ENCODE peak calls at places on chromosome 3, in four cellular contexts. P, W, O and E are unnamed samples.

GRCh38 chr3:172562881-172563835 is 39.9 kb upstream of the TNFSF10 start:
- DNase-seq in P (no peak), O (peak), W (no peak), E (no peak)

GRCh38 chr3:64022451-64023186 is 675 bp downstream of the PSMD6 start:
- DNase-seq in P (no peak), O (no peak), W (no peak), E (no peak)

GRCh38 chr3:30502051-30502741 is 104.2 kb upstream of the TGFBR2 start:
- DNase-seq in O (no peak), P (no peak), W (no peak), E (no peak)

GRCh38 chr3:11803977-11804903 is 42.4 kb downstream of the TAMM41 start:
- DNase-seq in P (peak), W (peak), O (peak), E (peak)

GRCh38 chr3:194686816-194687637 is 1.3 kb downstream of the FAM43A start:
- DNase-seq in W (no peak), O (no peak), P (no peak), E (no peak)

GRCh38 chr3:163039636-163040035 is 1543.0 kb downstream of the OTOL1 start:
- DNase-seq in W (no peak), O (no peak), P (no peak), E (no peak)

GRCh38 chr3:182241777-182242556 is 530.2 kb downstream of the SOX2 start:
- DNase-seq in P (no peak), W (no peak), O (peak), E (no peak)

GRCh38 chr3:57971975-57972374 is 36.2 kb upstream of the FLNB start:
- DNase-seq in P (no peak), W (no peak), O (no peak), E (no peak)

GRCh38 chr3:14208977-14209394 is 30.4 kb downstream of the LSM3 start:
- DNase-seq in O (no peak), W (no peak), P (no peak), E (no peak)

GRCh38 chr3:145843561-145843960 is 317.4 kb downstream of the PLOD2 start:
- DNase-seq in W (no peak), O (no peak), P (no peak), E (no peak)

GRCh38 chr3:78281381-78281780 is 1241.5 kb downstream of the ROBO2 start:
- DNase-seq in O (no peak), P (peak), W (no peak), E (no peak)

GRCh38 chr3:149596136-149596770 is 61.6 kb downstream of the WWTR1 start:
- DNase-seq in P (no peak), W (no peak), O (no peak), E (no peak)

GRCh38 chr3:37197810-37198371 is 23.5 kb upstream of the LRRFIP2 start:
- DNase-seq in W (no peak), O (no peak), P (no peak), E (no peak)

GRCh38 chr3:44982817-44983216 is 6.8 kb downstream of the EXOSC7 start:
- DNase-seq in O (no peak), P (no peak), W (no peak), E (no peak)

GRCh38 chr3:31592764-31593163 is 60.0 kb downstream of the STT3B start:
- DNase-seq in O (peak), W (no peak), P (no peak), E (no peak)

GRCh38 chr3:172208586-172209332 is 169.4 kb downstream of the FNDC3B start:
- DNase-seq in W (no peak), P (peak), O (no peak), E (no peak)

GRCh38 chr3:185152433-185153169 is at the start of gene C3orf70:
- DNase-seq in P (peak), O (no peak), W (peak), E (peak)

GRCh38 chr3:153443961-153444360 is 281.9 kb downstream of the RAP2B start:
- DNase-seq in W (peak), O (peak), P (no peak), E (no peak)

GRCh38 chr3:149860881-149861280 is 47.9 kb downstream of the RNF13 start:
- DNase-seq in P (no peak), O (no peak), W (no peak), E (no peak)

GRCh38 chr3:177665122-177665808 is 468.0 kb upstream of the TBL1XR1 start:
- DNase-seq in W (no peak), O (no peak), P (no peak), E (no peak)

GRCh38 chr3:16067837-16068471 is 106.5 kb upstream of the GALNT15 start:
- DNase-seq in W (peak), P (no peak), O (no peak), E (no peak)

GRCh38 chr3:185728630-185729334 is 96.1 kb downstream of the IGF2BP2 start:
- DNase-seq in P (no peak), O (no peak), W (no peak), E (peak)

GRCh38 chr3:132554437-132554836 is 42.6 kb upstream of the ACKR4 start:
- DNase-seq in O (peak), P (no peak), W (no peak), E (no peak)

GRCh38 chr3:177982034-177982433 is 554.2 kb upstream of the KCNMB2 start:
- DNase-seq in W (no peak), P (no peak), O (no peak), E (no peak)

GRCh38 chr3:116444819-116445290 is 432 bp downstream of the LSAMP start:
- DNase-seq in W (peak), P (peak), O (no peak), E (no peak)

GRCh38 chr3:188742755-188743549 is 428.8 kb upstream of the TPRG1 start:
- DNase-seq in O (no peak), W (no peak), P (no peak), E (no peak)

GRCh38 chr3:18740631-18741583 is 315.8 kb upstream of the SATB1 start:
- DNase-seq in P (no peak), O (no peak), W (no peak), E (no peak)

GRCh38 chr3:16377196-16377595 is 112.2 kb downstream of the OXNAD1 start:
- DNase-seq in O (no peak), P (no peak), W (no peak), E (no peak)

GRCh38 chr3:28982906-28983305 is 298.0 kb upstream of the RBMS3 start:
- DNase-seq in O (no peak), P (no peak), W (no peak), E (no peak)
- TF ChIP-seq ELF4 in O (no peak), P (no peak), W (no peak), E (no peak)

GRCh38 chr3:137612293-137612692 is 151.8 kb upstream of the SOX14 start:
- DNase-seq in O (no peak), P (peak), W (no peak), E (no peak)
- TF ChIP-seq ELF4 in O (no peak), P (no peak), W (no peak), E (no peak)

DNA sequence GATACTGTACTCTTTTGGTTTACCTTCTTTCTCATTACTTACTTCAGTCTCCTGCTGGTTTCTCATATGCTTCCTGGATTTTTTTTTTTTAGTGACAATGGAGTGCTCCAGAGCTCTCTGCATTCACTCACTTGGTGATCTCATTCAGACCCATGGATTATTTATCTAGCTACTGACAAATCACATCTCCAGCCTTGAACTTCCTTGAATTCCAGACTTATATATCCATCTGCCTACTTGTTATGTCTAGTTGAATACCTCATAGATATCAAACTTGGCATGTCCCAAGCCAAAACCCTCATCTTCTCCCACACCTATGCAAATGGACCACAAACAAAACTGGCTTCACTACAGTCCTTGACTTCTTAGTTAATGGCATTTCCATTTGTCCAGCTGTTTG is 234.7 kb upstream of the ZPLD1 start:
- DNase-seq in W (no peak), O (no peak), P (no peak), E (no peak)
- TF ChIP-seq ELF4 in W (no peak), O (no peak), P (no peak), E (no peak)

GRCh38 chr3:55587476-55587875 is 100.4 kb upstream of the WNT5A start:
- DNase-seq in W (peak), O (no peak), P (no peak), E (no peak)

GRCh38 chr3:55584030-55584429 is 96.9 kb upstream of the WNT5A start:
- DNase-seq in W (no peak), P (no peak), O (no peak), E (no peak)

GRCh38 chr3:55583475-55583874 is 96.4 kb upstream of the WNT5A start:
- DNase-seq in O (no peak), W (no peak), P (no peak), E (no peak)

GRCh38 chr3:55584716-55585368 is 97.7 kb upstream of the WNT5A start:
- DNase-seq in O (no peak), W (no peak), P (no peak), E (no peak)

GRCh38 chr3:55585856-55586255 is 98.8 kb upstream of the WNT5A start:
- DNase-seq in W (no peak), O (no peak), P (no peak), E (no peak)
- TF ChIP-seq ELF4 in W (no peak), O (no peak), P (no peak), E (no peak)

GRCh38 chr3:42708611-42709151 is 6.1 kb upstream of the HHATL start:
- DNase-seq in W (no peak), O (no peak), P (no peak), E (no peak)

GRCh38 chr3:42706721-42707619 is 4.4 kb upstream of the HHATL start:
- DNase-seq in O (no peak), W (no peak), P (no peak), E (no peak)

GRCh38 chr3:42705962-42706585 is 3.5 kb upstream of the HHATL start:
- DNase-seq in W (no peak), P (no peak), O (no peak), E (no peak)

GRCh38 chr3:42709621-42710020 is 7.0 kb upstream of the HHATL start:
- DNase-seq in W (no peak), O (no peak), P (peak), E (no peak)

GRCh38 chr3:42707620-42708355 is 5.2 kb upstream of the HHATL start:
- DNase-seq in O (no peak), W (no peak), P (no peak), E (no peak)
- TF ChIP-seq ELF4 in O (no peak), W (no peak), P (no peak), E (no peak)

DNA sequence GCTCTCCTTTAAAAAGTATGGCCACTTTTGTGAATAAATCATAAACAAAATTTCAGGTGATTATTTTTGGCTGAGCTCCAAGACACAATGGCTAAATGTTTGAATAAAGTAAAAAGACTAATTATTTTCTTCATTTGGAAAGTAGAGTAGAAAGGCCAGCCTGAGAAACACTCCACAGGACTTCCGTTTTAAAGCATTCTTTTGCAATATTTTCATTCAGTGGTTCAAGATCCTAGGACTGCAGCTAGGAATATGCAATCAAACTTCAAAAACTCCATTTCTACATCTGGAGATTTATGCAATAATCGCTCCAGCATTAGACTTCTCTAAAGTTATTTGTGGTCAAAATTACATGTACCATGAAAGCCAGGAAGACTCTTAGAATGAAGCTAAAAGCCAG is 62.8 kb downstream of the MECOM start:
- DNase-seq in P (no peak), O (no peak), W (no peak), E (no peak)
- TF ChIP-seq ELF4 in P (no peak), O (no peak), W (no peak), E (no peak)

GRCh38 chr3:121998030-121998580 is 23.9 kb downstream of the ILDR1 start:
- DNase-seq in W (no peak), P (no peak), O (no peak), E (no peak)

GRCh38 chr3:121998588-121999473 is 23.2 kb downstream of the ILDR1 start:
- DNase-seq in P (no peak), O (no peak), W (no peak), E (no peak)

GRCh38 chr3:121999931-122000330 is 22.1 kb downstream of the ILDR1 start:
- DNase-seq in W (no peak), P (no peak), O (no peak), E (no peak)

GRCh38 chr3:121995190-121996137 is 26.6 kb downstream of the ILDR1 start:
- DNase-seq in O (peak), W (peak), P (peak), E (peak)

GRCh38 chr3:121997372-121997771 is 24.7 kb downstream of the ILDR1 start:
- DNase-seq in O (no peak), W (no peak), P (no peak), E (no peak)
- TF ChIP-seq ELF4 in O (no peak), W (no peak), P (no peak), E (no peak)